ENCODE peak calls at places on chromosomes 12 and 14, in ten cellular contexts. One of them, this sample, is unnamed.

GRCh38 chr12:30197392-30198047 is 413.8 kb upstream of the TMTC1 start:
- DNase-seq in omental fat pad: no peak
- DNase-seq in brain microvascular endothelial cell: peak
- DNase-seq in NCI-H748 treated with DMSO at 0.1 percent for 48 hours: peak
- DNase-seq in fibroblast of mammary gland: peak
- DNase-seq in LoVo: no peak
- DNase-seq in islet precursor cell: peak
- DNase-seq in RPMI7951: peak
- DNase-seq in MG63: peak
- DNase-seq in stimulated activated CD8-positive, alpha-beta memory T cell treated with anti-CD3 and anti-CD28 coated beads, Interleukin-7, amount 100 ng/mL, for 24 hours: no peak
- DNase-seq in this sample: no peak

GRCh38 chr14:23183479-23183878 is at the start of gene SLC7A8:
- DNase-seq in omental fat pad: peak
- DNase-seq in brain microvascular endothelial cell: no peak
- DNase-seq in NCI-H748 treated with DMSO at 0.1 percent for 48 hours: peak
- DNase-seq in fibroblast of mammary gland: no peak
- DNase-seq in LoVo: peak
- DNase-seq in islet precursor cell: peak
- DNase-seq in RPMI7951: no peak
- DNase-seq in MG63: no peak
- DNase-seq in stimulated activated CD8-positive, alpha-beta memory T cell treated with anti-CD3 and anti-CD28 coated beads, Interleukin-7, amount 100 ng/mL, for 24 hours: no peak
- DNase-seq in this sample: peak

GRCh38 chr12:51714666-51715065 is 123.6 kb downstream of the SCN8A start:
- DNase-seq in omental fat pad: no peak
- DNase-seq in brain microvascular endothelial cell: no peak
- DNase-seq in NCI-H748 treated with DMSO at 0.1 percent for 48 hours: no peak
- DNase-seq in fibroblast of mammary gland: peak
- DNase-seq in LoVo: no peak
- DNase-seq in islet precursor cell: no peak
- DNase-seq in RPMI7951: peak
- DNase-seq in MG63: no peak
- DNase-seq in stimulated activated CD8-positive, alpha-beta memory T cell treated with anti-CD3 and anti-CD28 coated beads, Interleukin-7, amount 100 ng/mL, for 24 hours: no peak
- DNase-seq in this sample: no peak

GRCh38 chr12:168201-168600 is 45.8 kb downstream of the SLC6A12 start:
- DNase-seq in omental fat pad: no peak
- DNase-seq in brain microvascular endothelial cell: no peak
- DNase-seq in NCI-H748 treated with DMSO at 0.1 percent for 48 hours: no peak
- DNase-seq in fibroblast of mammary gland: no peak
- DNase-seq in LoVo: no peak
- DNase-seq in islet precursor cell: no peak
- DNase-seq in RPMI7951: no peak
- DNase-seq in MG63: no peak
- DNase-seq in stimulated activated CD8-positive, alpha-beta memory T cell treated with anti-CD3 and anti-CD28 coated beads, Interleukin-7, amount 100 ng/mL, for 24 hours: no peak
- DNase-seq in this sample: no peak

GRCh38 chr12:13171921-13172859 is 24.3 kb upstream of the EMP1 start:
- DNase-seq in omental fat pad: peak
- DNase-seq in brain microvascular endothelial cell: no peak
- DNase-seq in NCI-H748 treated with DMSO at 0.1 percent for 48 hours: no peak
- DNase-seq in fibroblast of mammary gland: peak
- DNase-seq in LoVo: peak
- DNase-seq in islet precursor cell: peak
- DNase-seq in RPMI7951: peak
- DNase-seq in MG63: peak
- DNase-seq in stimulated activated CD8-positive, alpha-beta memory T cell treated with anti-CD3 and anti-CD28 coated beads, Interleukin-7, amount 100 ng/mL, for 24 hours: no peak
- DNase-seq in this sample: peak

GRCh38 chr14:70640938-70641547 is 673 bp upstream of the TTC9 start:
- DNase-seq in omental fat pad: no peak
- DNase-seq in brain microvascular endothelial cell: no peak
- DNase-seq in NCI-H748 treated with DMSO at 0.1 percent for 48 hours: peak
- DNase-seq in fibroblast of mammary gland: peak
- DNase-seq in LoVo: peak
- DNase-seq in islet precursor cell: peak
- DNase-seq in RPMI7951: peak
- DNase-seq in MG63: peak
- DNase-seq in stimulated activated CD8-positive, alpha-beta memory T cell treated with anti-CD3 and anti-CD28 coated beads, Interleukin-7, amount 100 ng/mL, for 24 hours: no peak
- DNase-seq in this sample: peak

GRCh38 chr12:8648598-8649205 is 13.9 kb downstream of the MFAP5 start:
- DNase-seq in omental fat pad: no peak
- DNase-seq in brain microvascular endothelial cell: no peak
- DNase-seq in NCI-H748 treated with DMSO at 0.1 percent for 48 hours: no peak
- DNase-seq in fibroblast of mammary gland: no peak
- DNase-seq in LoVo: no peak
- DNase-seq in islet precursor cell: no peak
- DNase-seq in RPMI7951: no peak
- DNase-seq in MG63: no peak
- DNase-seq in stimulated activated CD8-positive, alpha-beta memory T cell treated with anti-CD3 and anti-CD28 coated beads, Interleukin-7, amount 100 ng/mL, for 24 hours: peak
- DNase-seq in this sample: peak

GRCh38 chr12:25382311-25383106 is 131.8 kb upstream of the KRAS start:
- DNase-seq in omental fat pad: no peak
- DNase-seq in brain microvascular endothelial cell: no peak
- DNase-seq in NCI-H748 treated with DMSO at 0.1 percent for 48 hours: no peak
- DNase-seq in fibroblast of mammary gland: no peak
- DNase-seq in LoVo: no peak
- DNase-seq in islet precursor cell: peak
- DNase-seq in RPMI7951: no peak
- DNase-seq in MG63: no peak
- DNase-seq in stimulated activated CD8-positive, alpha-beta memory T cell treated with anti-CD3 and anti-CD28 coated beads, Interleukin-7, amount 100 ng/mL, for 24 hours: no peak
- DNase-seq in this sample: no peak